ENCODE peak calls at places on chromosomes 13 and 19, in nine cellular contexts. L, S, Q, V, J, P, G, A and W are unnamed samples.

GRCh38 chr13:91618315-91618714 is 219.9 kb downstream of the GPC5 start:
- DNase-seq in L (no peak), S (no peak), Q (no peak), V (no peak), J (no peak), P (no peak), G (no peak), A (no peak), W (no peak)

GRCh38 chr13:80235559-80236296 is 105.2 kb downstream of the SPRY2 start:
- DNase-seq in L (peak), S (peak), Q (no peak), V (no peak), J (peak), P (no peak), G (no peak), A (peak), W (no peak)

GRCh38 chr19:34256835-34257558 is 2.6 kb downstream of the GARRE1 start:
- DNase-seq in L (no peak), S (no peak), Q (no peak), V (no peak), J (no peak), P (no peak), G (no peak), A (no peak), W (no peak)

GRCh38 chr19:6088677-6089063 is 21.6 kb downstream of the RFX2 start:
- DNase-seq in L (no peak), S (peak), Q (no peak), V (no peak), J (peak), P (no peak), G (no peak), A (no peak), W (no peak)

GRCh38 chr13:112898786-112899617 is 70.0 kb upstream of the MCF2L start:
- DNase-seq in L (no peak), S (no peak), Q (no peak), V (no peak), J (no peak), P (no peak), G (no peak), A (no peak), W (no peak)

GRCh38 chr13:113926951-113927660 is 46.8 kb downstream of the C13orf46 start:
- DNase-seq in L (no peak), S (no peak), Q (no peak), V (peak), J (no peak), P (peak), G (peak), A (no peak), W (no peak)

GRCh38 chr13:37306778-37307544 is 201.5 kb upstream of the CSNK1A1L start:
- DNase-seq in L (no peak), S (peak), Q (no peak), V (no peak), J (peak), P (peak), G (no peak), A (no peak), W (peak)

GRCh38 chr13:51729853-51730553 is 74.0 kb downstream of the DHRS12 start:
- DNase-seq in L (no peak), S (peak), Q (no peak), V (no peak), J (peak), P (peak), G (no peak), A (no peak), W (no peak)

GRCh38 chr13:66994097-66994496 is 236.0 kb downstream of the PCDH9 start:
- DNase-seq in L (peak), S (peak), Q (no peak), V (no peak), J (peak), P (peak), G (peak), A (peak), W (no peak)

GRCh38 chr19:42282036-42282762 is 13.1 kb downstream of the CIC start:
- DNase-seq in L (peak), S (no peak), Q (no peak), V (no peak), J (no peak), P (no peak), G (no peak), A (no peak), W (no peak)

DNA sequence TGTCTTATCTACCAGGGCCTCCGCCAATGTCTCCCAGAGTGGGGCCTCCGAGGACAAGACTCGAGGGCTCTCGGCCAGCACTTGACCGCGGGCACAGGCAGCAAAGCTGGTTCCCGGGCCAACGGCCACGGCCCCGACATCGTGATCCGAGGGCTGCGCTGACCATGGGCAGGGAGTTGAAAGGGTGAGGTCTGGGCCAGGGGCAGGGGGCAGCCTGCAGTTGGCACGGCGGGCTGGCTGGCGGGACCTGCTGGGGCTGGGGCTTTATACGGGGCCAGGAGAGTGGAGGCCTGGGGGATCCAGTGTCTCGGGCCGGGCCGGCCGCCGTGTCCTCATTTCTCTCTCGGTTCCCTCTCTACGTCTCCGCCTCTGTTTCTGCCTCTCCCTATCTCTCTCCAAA is 9.8 kb upstream of the LINGO3 start:
- DNase-seq in L (no peak), S (no peak), Q (no peak), V (no peak), J (no peak), P (no peak), G (no peak), A (no peak), W (no peak)
- H3K27ac ChIP-seq in L (no peak), S (no peak), Q (no peak), V (no peak), J (no peak), P (no peak), G (no peak), A (no peak), W (no peak)

GRCh38 chr19:16429759-16430091 is 42.0 kb downstream of the EPS15L1 start:
- DNase-seq in L (no peak), S (no peak), Q (no peak), V (no peak), J (no peak), P (no peak), G (no peak), A (no peak), W (no peak)
- H3K27ac ChIP-seq in L (no peak), S (peak), Q (no peak), V (no peak), J (no peak), P (no peak), G (no peak), A (no peak), W (no peak)

GRCh38 chr19:58056261-58056660 is 2.8 kb upstream of the ZNF135 start:
- DNase-seq in L (no peak), S (no peak), Q (no peak), V (no peak), J (no peak), P (no peak), G (no peak), A (no peak), W (no peak)

GRCh38 chr19:58055483-58055874 is 3.6 kb upstream of the ZNF135 start:
- DNase-seq in L (no peak), S (no peak), Q (no peak), V (no peak), J (no peak), P (no peak), G (no peak), A (no peak), W (no peak)

GRCh38 chr19:58053480-58054156 is 5.5 kb upstream of the ZNF135 start:
- DNase-seq in L (no peak), S (no peak), Q (no peak), V (no peak), J (no peak), P (no peak), G (no peak), A (no peak), W (no peak)

GRCh38 chr19:58056861-58057260 is 2.2 kb upstream of the ZNF135 start:
- DNase-seq in L (no peak), S (no peak), Q (no peak), V (no peak), J (no peak), P (no peak), G (no peak), A (no peak), W (no peak)

GRCh38 chr19:58054792-58055482 is 4.1 kb upstream of the ZNF135 start:
- DNase-seq in L (peak), S (no peak), Q (no peak), V (no peak), J (peak), P (peak), G (peak), A (peak), W (no peak)
- H3K27ac ChIP-seq in L (peak), S (no peak), Q (no peak), V (no peak), J (no peak), P (peak), G (no peak), A (peak), W (no peak)

GRCh38 chr19:10478476-10478875 is 24.7 kb downstream of the KEAP1 start:
- DNase-seq in L (no peak), S (no peak), Q (no peak), V (no peak), J (no peak), P (no peak), G (no peak), A (no peak), W (no peak)
- H3K27ac ChIP-seq in L (no peak), S (no peak), Q (no peak), V (no peak), J (no peak), P (no peak), G (no peak), A (no peak), W (no peak)